ENCODE peak calls at places on chromosome 5, in nine cellular contexts. O is iPS DF 6.9; T is NCI-H69; P is spleen; B is amygdala; H is lower lobe of right lung; Q is M059J; M is activated T-helper 1 cell treated with anti-CD3 and anti-CD28 coated beads, Interleukin-2, amount 50 U/mL, for 16 hours; R is kidney epithelial cell. V is an unnamed sample.
A peak's percentile ranks its signal among the peaks of the same experiment; 100 is the strongest.

GRCh38 chr5:147439253-147439652 is 70.6 kb downstream of the DPYSL3 start:
- DNase-seq in B (no peak), R (no peak), M (no peak), T (no peak), O (no peak), Q (peak; percentile 55), P (no peak), H (no peak), V (peak; percentile 48)

GRCh38 chr5:168174376-168174775 is 117.1 kb upstream of the WWC1 start:
- DNase-seq in Q (peak; percentile 20), P (no peak), H (no peak), B (no peak), M (no peak), R (no peak), T (peak; percentile 94), O (no peak), V (no peak)

GRCh38 chr5:1782385-1783213 is 17.0 kb downstream of the MRPL36 start:
- DNase-seq in T (no peak), Q (no peak), H (no peak), P (peak; percentile 64), R (no peak), M (no peak), O (no peak), B (no peak), V (no peak)

GRCh38 chr5:179763215-179763945 is 30.4 kb upstream of the LTC4S start:
- DNase-seq in R (peak; percentile 59), H (peak; percentile 60), Q (peak; percentile 84), B (peak; percentile 4), O (peak; percentile 41), M (peak; percentile 10), T (peak; percentile 79), P (peak; percentile 75), V (peak; percentile 90)

GRCh38 chr5:113214026-113214425 is 220.8 kb downstream of the TSSK1B start:
- DNase-seq in B (no peak), H (no peak), Q (no peak), M (no peak), R (no peak), O (no peak), T (no peak), P (no peak), V (no peak)

GRCh38 chr5:76999451-76999850 is 30.8 kb upstream of the AGGF1 start:
- DNase-seq in B (no peak), H (no peak), P (no peak), O (no peak), R (peak; percentile 9), M (no peak), T (no peak), Q (peak; percentile 86), V (no peak)

GRCh38 chr5:176373100-176373818 is 8.0 kb downstream of the ARL10 start:
- DNase-seq in R (no peak), B (no peak), O (no peak), Q (no peak), M (no peak), P (no peak), T (no peak), H (no peak), V (no peak)

GRCh38 chr5:138468133-138468965 is 3.1 kb downstream of the EGR1 start:
- DNase-seq in O (no peak), H (no peak), Q (peak; percentile 62), R (no peak), P (no peak), B (no peak), T (no peak), M (no peak), V (peak; percentile 50)

GRCh38 chr5:176157656-176158055 is 80.6 kb upstream of the SIMC1 start:
- DNase-seq in O (no peak), M (no peak), Q (peak; percentile 50), P (no peak), H (no peak), T (no peak), R (no peak), B (no peak), V (no peak)

GRCh38 chr5:74294231-74294705 is 346.3 kb downstream of the ENC1 start:
- DNase-seq in M (no peak), Q (peak; percentile 56), T (no peak), H (no peak), B (peak; percentile 10), R (no peak), O (no peak), P (no peak), V (no peak)

GRCh38 chr5:61228691-61229280 is 66.5 kb upstream of the SMIM15 start:
- DNase-seq in Q (peak; percentile 89), R (peak; percentile 19), M (no peak), P (no peak), O (no peak), H (no peak), B (no peak), T (peak; percentile 28), V (no peak)

GRCh38 chr5:15463231-15463630 is 36.7 kb upstream of the FBXL7 start:
- DNase-seq in P (no peak), R (no peak), T (peak; percentile 28), O (no peak), Q (peak; percentile 30), B (no peak), H (no peak), M (no peak), V (peak; percentile 41)

GRCh38 chr5:142941217-142941616 is 171.0 kb downstream of the ARHGAP26 start:
- DNase-seq in R (no peak), B (no peak), Q (no peak), T (no peak), O (no peak), H (no peak), M (no peak), P (no peak), V (no peak)

GRCh38 chr5:149598966-149599365 is 17.7 kb downstream of the ARHGEF37 start:
- DNase-seq in B (no peak), Q (no peak), P (no peak), O (no peak), M (no peak), R (no peak), T (no peak), H (no peak), V (no peak)

GRCh38 chr5:178467261-178468195 is 122.7 kb downstream of the COL23A1 start:
- DNase-seq in T (no peak), M (no peak), P (no peak), H (peak; percentile 79), B (no peak), R (no peak), Q (no peak), O (no peak), V (no peak)

GRCh38 chr5:6117212-6117611 is 261.1 kb downstream of the MED10 start:
- DNase-seq in Q (no peak), P (no peak), H (no peak), R (no peak), M (no peak), O (no peak), B (no peak), T (no peak), V (peak; percentile 29)

GRCh38 chr5:18792145-18792544 is 1157.9 kb downstream of the TAF11L14 start:
- DNase-seq in H (no peak), Q (peak; percentile 93), T (peak; percentile 77), P (no peak), R (peak; percentile 7), B (no peak), M (no peak), O (no peak), V (peak; percentile 95)

GRCh38 chr5:58016329-58016728 is 443.6 kb downstream of the PLK2 start:
- DNase-seq in M (no peak), P (no peak), R (no peak), O (no peak), B (no peak), Q (peak; percentile 43), H (no peak), T (no peak), V (no peak)

GRCh38 chr5:109830955-109831502 is 141.3 kb downstream of the MAN2A1 start:
- DNase-seq in P (no peak), R (no peak), B (no peak), M (no peak), Q (peak; percentile 80), O (no peak), H (no peak), T (peak; percentile 28), V (peak; percentile 33)

GRCh38 chr5:39846144-39846543 is 421.4 kb upstream of the DAB2 start:
- DNase-seq in T (no peak), Q (no peak), P (no peak), H (no peak), O (no peak), B (no peak), R (no peak), M (no peak), V (no peak)

GRCh38 chr5:169404223-169404622 is 103.3 kb upstream of the SLIT3 start:
- DNase-seq in H (no peak), M (no peak), B (no peak), Q (no peak), R (no peak), T (no peak), P (no peak), O (no peak), V (no peak)

GRCh38 chr5:34897646-34898045 is 17.7 kb downstream of the RAD1 start:
- DNase-seq in O (no peak), R (no peak), B (no peak), H (no peak), Q (no peak), T (no peak), M (no peak), P (no peak), V (no peak)

V was measured in DMS53.